ENCODE peak calls at places on chromosomes 13 and 19, in nine cellular contexts. C, U, X, E, V, T, J, N and Q are unnamed samples. For H3K4me1 and H3K27me3, the result is how much of the 10 kb centered on the place peaks cover.

GRCh38 chr19:566403-566802 is 6.0 kb upstream of the BSG start:
- DNase-seq in U (peak), J (no peak), X (no peak), T (no peak), V (no peak), N (peak), C (no peak), E (no peak), Q (no peak)

GRCh38 chr13:112752711-112753541 is 63.1 kb downstream of the ATP11A start:
- DNase-seq in X (no peak), E (no peak), T (no peak), N (no peak), C (no peak), U (no peak), J (peak), V (no peak), Q (no peak)

GRCh38 chr19:39996218-39996810 is 546 bp upstream of the ZNF546 start:
- DNase-seq in J (peak), X (no peak), U (peak), C (no peak), T (no peak), N (no peak), V (no peak), E (peak), Q (no peak)

GRCh38 chr13:90710355-90710754 is 637.1 kb upstream of the MIR17HG start:
- DNase-seq in V (no peak), X (no peak), U (no peak), E (no peak), C (no peak), J (peak), N (no peak), T (no peak), Q (no peak)

GRCh38 chr19:18771328-18772242 is 19.5 kb downstream of the COMP start:
- DNase-seq in V (no peak), N (no peak), T (no peak), X (no peak), C (no peak), U (no peak), J (no peak), E (no peak), Q (no peak)

GRCh38 chr13:49421391-49421790 is 22.5 kb downstream of the CAB39L start:
- DNase-seq in X (no peak), V (no peak), T (no peak), N (no peak), C (peak), J (no peak), U (no peak), E (no peak), Q (peak)

GRCh38 chr19:47842941-47843340 is 16.1 kb upstream of the TPRX2 start:
- DNase-seq in X (no peak), T (no peak), J (no peak), E (no peak), N (no peak), V (no peak), U (no peak), C (no peak), Q (no peak)

GRCh38 chr19:19537321-19538048 is 580 bp upstream of the CILP2 start:
- DNase-seq in C (no peak), V (no peak), J (peak), U (no peak), X (no peak), N (no peak), E (no peak), T (no peak), Q (no peak)

GRCh38 chr19:30029721-30030510 is 87.9 kb downstream of the URI1 start:
- DNase-seq in V (no peak), U (peak), T (no peak), J (peak), E (peak), C (no peak), N (no peak), X (no peak), Q (no peak)

GRCh38 chr13:113947321-113948033 is 26.4 kb downstream of the C13orf46 start:
- DNase-seq in C (peak), E (no peak), X (peak), T (peak), N (peak), J (no peak), U (peak), V (no peak), Q (peak)

GRCh38 chr19:1882089-1882785 is 3.1 kb downstream of the ABHD17A start:
- DNase-seq in N (no peak), J (no peak), C (no peak), E (no peak), U (no peak), X (no peak), T (no peak), V (no peak), Q (peak)

GRCh38 chr19:34189917-34190425 is 17.7 kb downstream of the LSM14A start:
- DNase-seq in E (no peak), V (no peak), N (no peak), T (no peak), C (no peak), U (no peak), J (peak), X (no peak), Q (no peak)

GRCh38 chr13:26280295-26280694 is 26.4 kb downstream of the CDK8 start:
- DNase-seq in U (peak), X (no peak), J (peak), E (peak), V (no peak), N (no peak), C (no peak), T (no peak), Q (no peak)

GRCh38 chr13:41463823-41464602 is 6.7 kb downstream of the RGCC start:
- DNase-seq in C (no peak), E (no peak), T (no peak), J (no peak), N (no peak), X (no peak), V (no peak), U (no peak), Q (no peak)

GRCh38 chr13:25203256-25203794 is 31.2 kb upstream of the AMER2 start:
- DNase-seq in C (no peak), X (no peak), E (no peak), U (no peak), V (no peak), N (no peak), T (no peak), J (no peak), Q (no peak)

GRCh38 chr13:28022848-28023518 is 34.5 kb upstream of the URAD start:
- DNase-seq in U (peak), X (no peak), J (peak), C (peak), V (no peak), E (peak), N (no peak), T (no peak), Q (no peak)

GRCh38 chr19:34851277-34851804 is 75.4 kb upstream of the ZNF30 start:
- DNase-seq in C (no peak), J (no peak), X (no peak), U (no peak), E (no peak), N (no peak), T (no peak), V (no peak), Q (no peak)

GRCh38 chr19:55538132-55538531 is 1.2 kb upstream of the SBK2 start:
- DNase-seq in T (no peak), C (no peak), U (no peak), E (no peak), V (no peak), X (no peak), N (no peak), J (no peak), Q (no peak)
- H3K4me1 ChIP-seq in T (under half), C (under half), U (under half), E (under half), V (under half), X (under half), N (under half), J (under half), Q (under half)

DNA sequence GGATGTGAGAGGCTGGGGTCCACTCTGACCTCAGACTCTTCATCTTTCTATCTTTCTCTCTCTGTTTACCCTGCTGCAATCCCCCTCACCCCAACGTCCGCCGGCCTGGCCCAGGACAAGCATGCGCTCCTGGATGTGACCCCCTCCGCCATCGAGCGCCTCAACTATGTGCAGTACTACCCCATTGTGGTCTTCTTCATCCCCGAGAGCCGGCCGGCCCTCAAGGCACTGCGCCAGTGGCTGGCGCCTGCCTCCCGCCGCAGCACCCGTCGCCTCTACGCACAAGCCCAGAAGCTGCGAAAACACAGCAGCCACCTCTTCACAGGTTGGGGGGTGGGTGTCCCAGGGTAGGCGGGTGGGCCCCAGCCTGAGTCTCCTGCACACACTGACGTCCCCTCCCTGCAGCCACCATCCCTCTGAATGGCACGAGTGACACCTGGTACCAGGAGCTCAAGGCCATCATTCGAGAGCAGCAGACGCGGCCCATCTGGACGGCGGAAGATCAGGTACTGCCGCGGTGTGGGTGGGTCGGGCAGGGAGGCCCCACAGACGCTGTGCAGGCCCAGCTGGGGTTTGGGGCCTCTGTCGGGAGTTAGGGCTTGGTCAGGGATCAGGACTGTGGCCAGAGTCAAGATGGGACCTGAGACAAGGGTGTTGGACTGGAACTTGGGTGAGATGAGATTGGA is 15.0 kb downstream of the APBA3 start:
- DNase-seq in U (no peak), T (no peak), E (no peak), V (no peak), J (no peak), C (no peak), X (no peak), N (no peak), Q (no peak)
- H3K27me3 ChIP-seq in U (under half), T (under half), E (under half), V (under half), J (under half), C (under half), X (under half), N (under half), Q (under half)

GRCh38 chr13:99377641-99378040 is 70.4 kb upstream of the GPR183 start:
- DNase-seq in N (no peak), X (no peak), J (no peak), T (no peak), U (no peak), C (no peak), E (no peak), V (no peak), Q (no peak)

GRCh38 chr13:99378985-99379734 is 72.0 kb upstream of the GPR183 start:
- DNase-seq in C (no peak), X (no peak), V (no peak), U (peak), T (no peak), N (no peak), E (no peak), J (no peak), Q (no peak)

GRCh38 chr13:99380402-99380801 is 73.2 kb upstream of the GPR183 start:
- DNase-seq in X (no peak), T (no peak), E (no peak), V (no peak), J (no peak), N (no peak), C (no peak), U (no peak), Q (no peak)

GRCh38 chr13:99380921-99381645 is 73.9 kb upstream of the GPR183 start:
- DNase-seq in U (peak), C (no peak), T (no peak), V (no peak), J (peak), N (no peak), E (no peak), X (no peak), Q (no peak)

DNA sequence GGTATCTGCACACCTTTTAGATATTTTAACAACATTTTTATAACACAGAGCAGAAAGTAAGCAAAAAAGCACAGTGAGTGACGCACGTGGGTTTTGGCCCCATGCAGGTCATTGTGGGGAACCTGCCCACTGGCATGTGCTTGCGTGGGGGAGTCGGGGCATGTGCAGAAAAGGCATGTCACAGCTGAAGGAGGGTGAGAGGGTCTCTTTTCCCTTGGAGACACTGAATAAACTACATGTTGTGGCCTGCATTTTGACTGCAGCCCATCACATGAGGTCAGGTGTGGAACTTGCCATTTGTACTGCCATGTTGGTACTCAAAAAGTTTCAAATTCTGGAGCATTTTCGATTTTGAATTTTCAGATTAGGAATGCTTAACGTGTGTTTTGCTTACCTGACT is 72.7 kb upstream of the GPR183 start:
- DNase-seq in V (no peak), T (no peak), E (no peak), U (no peak), X (no peak), C (no peak), J (no peak), N (no peak), Q (no peak)
- H3K4me1 ChIP-seq in V (under half), T (under half), E (under half), U (under half), X (under half), C (under half), J (under half), N (under half), Q (under half)

GRCh38 chr13:22848539-22849052 is 332.2 kb upstream of the SGCG start:
- DNase-seq in U (no peak), V (no peak), E (no peak), C (peak), T (no peak), J (no peak), X (no peak), N (no peak), Q (peak)
- H3K27me3 ChIP-seq in U (under half), V (under half), E (under half), C (under half), T (under half), J (under half), X (under half), N (under half), Q (under half)

DNA sequence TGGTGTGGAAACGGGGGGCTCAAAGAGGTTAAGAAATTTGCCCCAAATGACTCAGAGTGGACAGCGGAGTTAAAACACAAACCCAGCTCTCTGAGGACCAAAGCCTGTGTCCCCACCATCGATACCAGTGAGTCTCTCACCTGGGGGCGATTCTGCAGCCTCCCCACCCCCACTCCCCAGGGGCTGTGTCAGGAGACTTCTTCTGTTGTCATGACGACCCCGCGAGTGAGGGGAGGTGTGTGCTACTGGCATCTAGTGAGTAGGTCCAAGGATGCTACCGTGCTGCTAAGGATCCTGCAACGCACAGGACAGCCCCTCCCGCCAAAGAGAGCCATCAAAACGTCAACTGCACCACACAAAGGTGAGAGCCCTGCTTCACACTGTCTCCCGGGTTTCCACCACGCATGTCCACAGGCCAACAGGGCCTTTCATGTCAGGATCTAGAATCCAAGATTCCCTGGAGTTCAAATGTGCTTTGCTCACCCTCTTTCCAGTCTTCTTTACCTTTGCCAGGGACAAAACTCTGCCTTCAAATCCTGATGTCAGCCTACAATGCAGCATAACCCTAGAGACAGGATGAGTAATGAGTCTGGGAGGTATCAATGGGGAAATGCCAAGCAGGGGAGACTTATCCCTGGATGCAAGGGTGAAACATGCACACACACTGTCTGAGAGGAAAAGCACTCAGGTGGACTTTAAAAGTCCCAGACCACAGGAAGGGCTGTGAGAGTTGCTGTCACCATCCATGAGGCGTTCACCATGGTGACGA is 3.9 kb downstream of the RANBP3 start:
- DNase-seq in U (no peak), C (no peak), N (no peak), X (no peak), E (no peak), T (no peak), J (no peak), V (no peak), Q (no peak)
- H3K4me1 ChIP-seq in U (under half), C (half or more), N (under half), X (half or more), E (under half), T (under half), J (under half), V (half or more), Q (under half)

DNA sequence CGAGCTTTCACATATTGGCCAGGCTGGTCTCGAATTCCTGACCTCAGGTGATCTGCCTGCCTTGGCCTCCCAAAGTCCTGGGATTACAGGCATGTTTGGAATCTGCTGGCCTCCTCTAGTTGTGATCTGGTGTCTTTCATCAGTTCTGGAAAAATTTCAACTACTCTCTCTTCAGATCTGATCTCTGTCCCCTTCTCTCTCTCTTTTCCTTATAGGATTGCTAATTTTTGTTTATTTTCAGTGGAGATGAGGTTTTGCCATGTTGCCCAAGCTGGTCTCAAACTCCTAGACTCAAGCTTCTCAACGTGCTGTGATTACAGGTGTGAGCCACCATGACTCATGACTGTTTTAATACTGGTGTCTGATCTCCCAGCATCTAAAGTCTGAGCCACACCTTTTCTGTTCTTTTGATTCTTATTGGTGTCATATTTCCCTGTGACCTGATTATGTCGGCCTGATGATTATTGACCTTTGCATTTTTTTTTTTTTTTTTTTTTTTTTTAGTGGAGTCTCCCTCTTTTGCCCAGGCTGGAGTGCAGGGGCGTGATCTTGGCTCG is 10.4 kb upstream of the NANOS2 start:
- DNase-seq in U (no peak), J (no peak), X (no peak), E (no peak), C (no peak), N (no peak), T (no peak), V (no peak), Q (peak)
- H3K27me3 ChIP-seq in U (under half), J (under half), X (under half), E (under half), C (under half), N (under half), T (under half), V (under half), Q (under half)

GRCh38 chr19:10289167-10289835 is 451 bp upstream of the ICAM5 start:
- DNase-seq in J (no peak), E (peak), X (no peak), V (no peak), N (no peak), T (no peak), U (peak), C (no peak), Q (no peak)

GRCh38 chr19:10291554-10292205 is 1.9 kb downstream of the ICAM5 start:
- DNase-seq in V (no peak), T (no peak), U (peak), C (no peak), J (no peak), E (peak), X (no peak), N (no peak), Q (no peak)

GRCh38 chr19:10290876-10291553 is 1.3 kb downstream of the ICAM5 start:
- DNase-seq in V (peak), X (peak), N (peak), U (peak), T (no peak), E (peak), C (no peak), J (no peak), Q (peak)

GRCh38 chr19:10289836-10290438 is at the start of gene ICAM5:
- DNase-seq in J (no peak), N (no peak), V (no peak), X (no peak), U (peak), E (peak), C (no peak), T (no peak), Q (no peak)

GRCh38 chr19:10290439-10290875 is 705 bp downstream of the ICAM5 start:
- DNase-seq in U (peak), X (no peak), C (no peak), V (no peak), J (no peak), E (peak), T (no peak), N (no peak), Q (no peak)
- H3K4me1 ChIP-seq in U (under half), X (half or more), C (half or more), V (half or more), J (under half), E (under half), T (half or more), N (under half), Q (under half)